ENCODE peak calls at places on chromosomes 12 and 14, in six cellular contexts. M is small intestine, G is stomach, E is HCT116, I is colonic mucosa, D is pancreas. W is an unnamed sample.

GRCh38 chr14:68935761-68936209 is 43.3 kb downstream of the ACTN1 start:
- DNase-seq in G (peak), D (peak), E (no peak), I (no peak), M (no peak), W (no peak)

GRCh38 chr12:88111074-88111652 is 30.7 kb downstream of the CEP290 start:
- DNase-seq in I (no peak), G (no peak), M (peak), E (peak), D (no peak), W (no peak)

GRCh38 chr14:74983343-74983742 is 19.4 kb upstream of the EIF2B2 start:
- DNase-seq in M (no peak), E (no peak), D (no peak), G (no peak), I (no peak), W (no peak)

GRCh38 chr12:2163172-2163927 is 110.6 kb downstream of the CACNA1C start:
- DNase-seq in D (peak), G (peak), I (peak), M (peak), E (no peak), W (no peak)

GRCh38 chr14:20667957-20668356 is 16.4 kb upstream of the RNASE4 start:
- DNase-seq in M (no peak), D (no peak), G (no peak), I (no peak), E (no peak), W (no peak)

GRCh38 chr12:27096420-27096819 is 14.0 kb upstream of the C12orf71 start:
- DNase-seq in I (no peak), E (no peak), G (no peak), D (no peak), M (no peak), W (no peak)

GRCh38 chr12:109930028-109930800 is 30.1 kb downstream of the TCHP start:
- DNase-seq in G (no peak), M (no peak), E (no peak), I (no peak), D (peak), W (no peak)

GRCh38 chr14:104093366-104094055 is 8.0 kb downstream of the ASPG start:
- DNase-seq in I (no peak), G (no peak), D (no peak), M (no peak), E (no peak), W (no peak)

GRCh38 chr14:38992067-38992835 is 110.8 kb downstream of the SEC23A start:
- DNase-seq in E (no peak), G (no peak), I (no peak), M (no peak), D (no peak), W (no peak)

GRCh38 chr12:47938093-47938492 is 25.3 kb upstream of the TMEM106C start:
- DNase-seq in G (no peak), E (no peak), D (no peak), I (no peak), M (no peak), W (no peak)

GRCh38 chr14:77036484-77037337 is 8.2 kb upstream of the IRF2BPL start:
- DNase-seq in M (no peak), D (no peak), G (no peak), I (no peak), E (no peak), W (no peak)

GRCh38 chr12:4763549-4763948 is 43.3 kb downstream of the GALNT8 start:
- DNase-seq in D (no peak), I (peak), G (no peak), M (peak), E (peak), W (no peak)

GRCh38 chr12:68418137-68418460 is 85.9 kb upstream of the MDM1 start:
- DNase-seq in G (no peak), I (no peak), D (no peak), E (no peak), M (no peak), W (no peak)

GRCh38 chr14:54567634-54568561 is 970 bp downstream of the SAMD4A start:
- DNase-seq in D (peak), M (peak), G (peak), I (peak), E (no peak), W (peak)

GRCh38 chr12:94078138-94078723 is 70.1 kb upstream of the PLXNC1 start:
- DNase-seq in D (no peak), M (no peak), E (no peak), I (no peak), G (no peak), W (no peak)

GRCh38 chr14:68978550-68978911 is 571 bp downstream of the ACTN1 start:
- DNase-seq in E (no peak), G (peak), M (peak), I (peak), D (peak), W (no peak)

GRCh38 chr12:109928058-109928656 is 28.1 kb downstream of the TCHP start:
- DNase-seq in I (no peak), G (no peak), M (no peak), D (no peak), E (no peak), W (no peak)

GRCh38 chr14:50669441-50669986 is 1.4 kb upstream of the SAV1 start:
- DNase-seq in I (no peak), M (no peak), E (no peak), D (no peak), G (no peak), W (no peak)

GRCh38 chr12:27998170-27999110 is 25.9 kb upstream of the PTHLH start:
- DNase-seq in I (no peak), E (no peak), M (no peak), D (no peak), G (no peak), W (no peak)

GRCh38 chr14:95480109-95480886 is 36.2 kb downstream of the SYNE3 start:
- DNase-seq in G (no peak), D (no peak), I (no peak), E (no peak), M (no peak), W (no peak)

GRCh38 chr12:104680070-104680469 is 223.3 kb downstream of the CHST11 start:
- DNase-seq in D (no peak), G (no peak), E (peak), I (no peak), M (peak), W (no peak)

GRCh38 chr14:50677527-50678063 is 9.5 kb upstream of the SAV1 start:
- DNase-seq in M (no peak), D (no peak), I (no peak), G (no peak), E (peak), W (no peak)

GRCh38 chr12:44847888-44848770 is 28.0 kb downstream of the NELL2 start:
- DNase-seq in G (no peak), D (no peak), I (no peak), M (peak), E (no peak), W (no peak)

GRCh38 chr14:34692898-34693227 is 21.5 kb downstream of the CFL2 start:
- DNase-seq in D (no peak), I (no peak), M (no peak), G (no peak), E (no peak), W (no peak)
- H3K27ac ChIP-seq in D (no peak), I (no peak), M (no peak), G (no peak), E (no peak), W (peak)

DNA sequence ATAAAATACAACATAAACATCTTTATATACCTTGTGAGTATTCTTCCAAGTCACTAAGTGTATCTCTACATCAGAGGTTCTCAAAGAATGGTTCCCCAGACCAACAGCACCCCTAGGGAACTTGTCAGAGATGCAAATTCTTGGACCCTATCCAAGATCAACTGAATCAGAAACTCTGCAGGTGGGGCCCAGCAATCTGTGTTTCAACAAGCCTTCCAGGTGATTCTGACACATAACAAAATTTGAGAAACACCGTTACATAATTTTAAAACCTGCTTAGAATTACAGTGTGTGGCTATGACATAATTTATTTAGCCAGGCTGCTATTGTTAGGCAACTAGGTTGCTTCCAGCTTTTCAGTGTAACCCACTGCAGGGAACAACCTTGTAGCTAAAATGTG is 49.8 kb downstream of the NTN4 start:
- DNase-seq in G (no peak), M (no peak), E (no peak), D (peak), I (no peak), W (no peak)
- H3K27ac ChIP-seq in G (no peak), M (no peak), E (no peak), D (no peak), I (no peak), W (no peak)

DNA sequence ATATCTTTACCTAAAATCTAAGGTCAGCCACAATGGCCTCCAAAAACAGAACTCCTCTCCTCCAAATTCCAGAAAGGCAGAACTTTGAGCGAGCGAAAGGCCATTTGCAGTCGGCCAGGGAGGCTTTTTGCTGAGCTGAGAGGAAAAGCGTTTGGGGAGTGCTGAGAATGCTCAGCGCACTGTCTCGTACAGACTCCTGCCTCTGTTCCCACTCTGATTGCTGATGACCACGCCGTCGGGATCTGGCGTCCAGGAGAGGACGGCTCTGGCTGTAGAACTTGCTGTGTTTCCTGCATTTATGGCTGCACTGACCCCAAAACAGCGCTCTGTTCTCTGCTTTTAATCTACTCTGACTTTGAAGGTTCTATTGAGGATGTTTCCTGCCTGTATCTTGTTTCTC is 82.5 kb upstream of the WSCD2 start:
- DNase-seq in G (no peak), M (no peak), E (no peak), I (no peak), D (no peak), W (no peak)
- H3K27ac ChIP-seq in G (peak), M (no peak), E (no peak), I (no peak), D (no peak), W (no peak)

GRCh38 chr12:24695103-24695502 is 253.8 kb downstream of the BCAT1 start:
- DNase-seq in G (no peak), E (no peak), I (no peak), D (no peak), M (no peak), W (no peak)
- H3K27ac ChIP-seq in G (no peak), E (no peak), I (no peak), D (no peak), M (no peak), W (no peak)

GRCh38 chr12:52524241-52524897 is 4.2 kb upstream of the KRT5 start:
- DNase-seq in M (no peak), I (no peak), D (peak), E (no peak), G (no peak), W (no peak)

GRCh38 chr12:52521581-52522266 is 1.5 kb upstream of the KRT5 start:
- DNase-seq in D (peak), M (no peak), E (no peak), G (no peak), I (peak), W (no peak)

GRCh38 chr12:52523825-52524224 is 3.6 kb upstream of the KRT5 start:
- DNase-seq in G (no peak), I (no peak), M (no peak), E (no peak), D (peak), W (no peak)

GRCh38 chr12:52521175-52521574 is 981 bp upstream of the KRT5 start:
- DNase-seq in E (peak), I (peak), D (peak), G (peak), M (peak), W (no peak)

DNA sequence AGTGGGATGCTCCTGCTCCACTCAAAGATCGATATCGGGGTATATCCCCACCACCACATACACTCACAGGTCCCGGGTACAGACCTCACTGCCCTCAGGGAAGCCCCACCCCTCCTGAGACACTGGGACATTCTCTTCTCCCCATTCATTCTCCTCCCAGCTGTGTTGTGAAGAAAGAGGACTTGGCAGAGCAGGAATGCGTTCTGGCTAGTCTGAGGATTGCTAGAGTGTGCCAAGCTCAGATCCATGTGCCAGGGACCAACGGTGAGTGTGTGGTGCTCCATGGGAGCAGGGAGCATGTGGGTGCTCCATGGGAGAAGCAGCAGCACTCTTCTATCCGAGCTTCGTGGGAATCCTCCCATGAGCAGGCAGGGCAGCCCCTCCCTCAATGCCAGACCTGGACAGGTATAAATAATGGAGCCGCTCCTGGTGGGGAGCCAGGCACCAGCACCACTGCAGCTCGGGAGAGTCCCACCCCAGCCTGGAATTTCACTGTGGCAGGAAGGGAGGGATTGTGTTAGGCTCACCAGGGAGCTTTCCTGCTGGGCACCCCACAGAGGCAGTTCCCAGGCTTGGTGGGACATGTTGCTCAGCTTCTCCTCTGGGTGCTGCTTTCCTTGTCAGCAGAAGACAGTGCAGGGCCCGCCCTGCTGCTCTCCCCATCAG is 2.3 kb upstream of the KRT5 start:
- DNase-seq in I (no peak), E (peak), D (peak), M (no peak), G (no peak), W (no peak)
- H3K27ac ChIP-seq in I (no peak), E (peak), D (peak), M (no peak), G (no peak), W (no peak)

GRCh38 chr14:22509751-22510300 is 79.2 kb downstream of the DAD1 start:
- DNase-seq in I (no peak), E (no peak), M (no peak), D (no peak), G (no peak), W (no peak)
- H3K27ac ChIP-seq in I (peak), E (no peak), M (peak), D (no peak), G (peak), W (no peak)